ENCODE peak calls at places on chromosomes 13 and 19, in seven cellular contexts. I, F, B, J, T, N and C are unnamed samples.

GRCh38 chr13:50129923-50130685 is 114.9 kb downstream of the KCNRG start:
- DNase-seq in T (peak), N (peak), B (peak), J (peak), F (no peak), I (peak), C (no peak)

GRCh38 chr19:33413426-33413725 is 39.9 kb downstream of the CEBPG start:
- DNase-seq in J (no peak), N (no peak), I (no peak), T (no peak), F (no peak), B (no peak), C (no peak)

GRCh38 chr19:23415561-23416191 is 20.4 kb upstream of the ZNF91 start:
- DNase-seq in N (peak), I (no peak), B (no peak), F (no peak), J (no peak), T (peak), C (no peak)

GRCh38 chr13:99806671-99807070 is 164.9 kb downstream of the ZIC5 start:
- DNase-seq in N (no peak), T (no peak), B (no peak), I (no peak), F (no peak), J (no peak), C (no peak)

GRCh38 chr13:80029170-80029569 is 311.8 kb downstream of the SPRY2 start:
- DNase-seq in I (no peak), T (no peak), F (no peak), B (no peak), J (no peak), N (peak), C (no peak)

GRCh38 chr13:84430015-84430414 is 547.7 kb upstream of the SLITRK1 start:
- DNase-seq in F (no peak), B (no peak), T (no peak), N (no peak), I (no peak), J (no peak), C (no peak)

GRCh38 chr19:3055741-3056453 is 6.4 kb downstream of the TLE5 start:
- DNase-seq in T (peak), J (no peak), N (no peak), F (no peak), I (no peak), B (no peak), C (no peak)

GRCh38 chr13:29566206-29566605 is 29.3 kb downstream of the SLC7A1 start:
- DNase-seq in B (no peak), T (no peak), J (no peak), N (no peak), F (no peak), I (no peak), C (no peak)

GRCh38 chr13:24851546-24851945 is 87.6 kb downstream of the RNF17 start:
- DNase-seq in B (no peak), T (no peak), F (no peak), I (no peak), N (no peak), J (no peak), C (no peak)

GRCh38 chr13:52428295-52428694 is 22.1 kb downstream of the VPS36 start:
- DNase-seq in N (no peak), F (no peak), B (no peak), J (no peak), T (no peak), I (no peak), C (no peak)

GRCh38 chr13:39676315-39676876 is 20.9 kb downstream of the COG6 start:
- DNase-seq in N (no peak), J (peak), T (no peak), B (peak), F (no peak), I (no peak), C (no peak)

GRCh38 chr13:95497307-95497943 is 55.1 kb upstream of the CLDN10 start:
- DNase-seq in J (no peak), I (peak), T (peak), F (peak), N (peak), B (no peak), C (no peak)

GRCh38 chr19:48495391-48495790 is 16.2 kb downstream of the LMTK3 start:
- DNase-seq in B (no peak), F (no peak), J (no peak), T (no peak), I (no peak), N (no peak), C (no peak)

GRCh38 chr13:58991826-58992477 is 1171.8 kb downstream of the DIAPH3 start:
- DNase-seq in B (no peak), F (no peak), I (no peak), N (no peak), J (no peak), T (no peak), C (no peak)

GRCh38 chr19:47228937-47229673 is 1.9 kb downstream of the BBC3 start:
- DNase-seq in J (no peak), F (no peak), B (peak), T (no peak), I (peak), N (no peak), C (peak)

GRCh38 chr19:14686411-14686810 is 3.4 kb upstream of the ZNF333 start:
- DNase-seq in J (peak), N (no peak), T (no peak), F (no peak), I (no peak), B (no peak), C (no peak)

GRCh38 chr19:54336893-54337857 is 1.8 kb downstream of the LILRA4 start:
- DNase-seq in T (no peak), I (no peak), N (no peak), J (no peak), F (no peak), B (no peak), C (no peak)

GRCh38 chr13:20945952-20946383 is 43.4 kb upstream of the XPO4 start:
- DNase-seq in I (no peak), T (peak), J (peak), N (no peak), B (no peak), F (no peak), C (no peak)

GRCh38 chr19:18416778-18417249 is 2.4 kb upstream of the SSBP4 start:
- DNase-seq in N (peak), J (no peak), F (peak), T (peak), B (peak), I (peak), C (peak)

GRCh38 chr13:91017031-91017668 is 330.3 kb upstream of the MIR17HG start:
- DNase-seq in J (no peak), I (no peak), B (no peak), F (peak), N (no peak), T (no peak), C (no peak)

GRCh38 chr19:5891938-5892771 is 11.4 kb downstream of the NDUFA11 start:
- DNase-seq in N (peak), T (no peak), I (peak), B (no peak), J (no peak), F (no peak), C (no peak)

GRCh38 chr13:44853641-44854040 is 135.6 kb downstream of the NUFIP1 start:
- DNase-seq in I (no peak), T (no peak), B (no peak), F (no peak), N (no peak), J (no peak), C (no peak)

GRCh38 chr13:113962386-113962785 is 11.5 kb downstream of the C13orf46 start:
- DNase-seq in B (no peak), J (no peak), N (peak), I (peak), T (peak), F (no peak), C (no peak)

GRCh38 chr13:64936879-64937278 is 2293.3 kb downstream of the PCDH9 start:
- DNase-seq in B (no peak), T (no peak), I (no peak), F (no peak), N (no peak), J (no peak), C (no peak)

GRCh38 chr19:41391618-41392017 is 5.5 kb downstream of the EXOSC5 start:
- DNase-seq in B (no peak), F (no peak), T (no peak), N (no peak), I (no peak), J (no peak), C (no peak)

GRCh38 chr19:18399008-18399407 is 1.6 kb upstream of the LRRC25 start:
- DNase-seq in J (no peak), T (no peak), I (no peak), B (no peak), F (no peak), N (no peak), C (no peak)

GRCh38 chr19:56504581-56504980 is 3.1 kb upstream of the ZNF471 start:
- DNase-seq in T (no peak), N (no peak), F (no peak), I (no peak), B (no peak), J (no peak), C (no peak)

GRCh38 chr13:48094404-48094780 is 512 bp downstream of the MED4 start:
- DNase-seq in I (no peak), N (no peak), F (no peak), B (no peak), T (no peak), J (peak), C (no peak)

GRCh38 chr13:93628136-93628535 is 401.5 kb downstream of the GPC6 start:
- DNase-seq in I (no peak), N (no peak), B (no peak), J (no peak), F (no peak), T (no peak), C (no peak)

GRCh38 chr19:41510484-41510883 is 65.5 kb upstream of the CEACAM21 start:
- DNase-seq in T (no peak), J (no peak), N (no peak), B (no peak), I (no peak), F (no peak), C (no peak)